ENCODE peak calls at places on chromosomes 1 and 21, in six cellular contexts. One of them, this sample, is unnamed.

GRCh38 chr21:21971384-21971783 is 973.2 kb downstream of the NCAM2 start:
- DNase-seq in H4: peak
- DNase-seq in ureter: no peak
- DNase-seq in RPMI8226: no peak
- DNase-seq in NCI-H1436: no peak
- DNase-seq in thoracic aorta: no peak
- DNase-seq in this sample: no peak

GRCh38 chr1:161816201-161816600 is 50.1 kb downstream of the ATF6 start:
- DNase-seq in H4: peak
- DNase-seq in NCI-H1436: no peak
- DNase-seq in RPMI8226: no peak
- DNase-seq in ureter: no peak
- DNase-seq in thoracic aorta: no peak
- DNase-seq in this sample: no peak

GRCh38 chr1:175376194-175376593 is 183.6 kb upstream of the KIAA0040 start:
- DNase-seq in NCI-H1436: no peak
- DNase-seq in RPMI8226: peak
- DNase-seq in ureter: no peak
- DNase-seq in thoracic aorta: no peak
- DNase-seq in H4: peak
- DNase-seq in this sample: no peak

GRCh38 chr1:33429846-33430750 is 797 bp downstream of the PHC2 start:
- DNase-seq in RPMI8226: peak
- DNase-seq in H4: no peak
- DNase-seq in ureter: no peak
- DNase-seq in NCI-H1436: peak
- DNase-seq in thoracic aorta: no peak
- DNase-seq in this sample: peak

GRCh38 chr1:54716299-54717047 is 812 bp downstream of the TTC4 start:
- DNase-seq in RPMI8226: no peak
- DNase-seq in H4: no peak
- DNase-seq in ureter: no peak
- DNase-seq in thoracic aorta: no peak
- DNase-seq in NCI-H1436: no peak
- DNase-seq in this sample: no peak

GRCh38 chr1:116259665-116260064 is 113.4 kb upstream of the ATP1A1 start:
- DNase-seq in NCI-H1436: no peak
- DNase-seq in RPMI8226: peak
- DNase-seq in ureter: no peak
- DNase-seq in thoracic aorta: no peak
- DNase-seq in H4: no peak
- DNase-seq in this sample: no peak

GRCh38 chr21:32367158-32367557 is 25.7 kb downstream of the URB1 start:
- DNase-seq in ureter: no peak
- DNase-seq in thoracic aorta: no peak
- DNase-seq in RPMI8226: no peak
- DNase-seq in NCI-H1436: no peak
- DNase-seq in H4: no peak
- DNase-seq in this sample: no peak

GRCh38 chr1:183472488-183473285 is at the start of gene SMG7:
- DNase-seq in ureter: peak
- DNase-seq in NCI-H1436: no peak
- DNase-seq in RPMI8226: peak
- DNase-seq in H4: no peak
- DNase-seq in thoracic aorta: peak
- DNase-seq in this sample: no peak

GRCh38 chr1:204971700-204972336 is 71.2 kb upstream of the CNTN2 start:
- DNase-seq in RPMI8226: no peak
- DNase-seq in thoracic aorta: no peak
- DNase-seq in NCI-H1436: no peak
- DNase-seq in H4: peak
- DNase-seq in ureter: no peak
- DNase-seq in this sample: no peak

GRCh38 chr1:63787875-63788274 is 14.1 kb downstream of the ROR1 start:
- DNase-seq in H4: no peak
- DNase-seq in ureter: no peak
- DNase-seq in thoracic aorta: no peak
- DNase-seq in RPMI8226: no peak
- DNase-seq in NCI-H1436: peak
- DNase-seq in this sample: no peak

GRCh38 chr21:44434936-44435635 is 20.2 kb upstream of the LRRC3 start:
- DNase-seq in thoracic aorta: no peak
- DNase-seq in ureter: peak
- DNase-seq in NCI-H1436: no peak
- DNase-seq in RPMI8226: no peak
- DNase-seq in H4: no peak
- DNase-seq in this sample: no peak

GRCh38 chr1:184932319-184932718 is 42.0 kb downstream of the NIBAN1 start:
- DNase-seq in H4: no peak
- DNase-seq in NCI-H1436: no peak
- DNase-seq in thoracic aorta: no peak
- DNase-seq in RPMI8226: no peak
- DNase-seq in ureter: no peak
- DNase-seq in this sample: no peak

GRCh38 chr1:2108213-2108876 is 58.1 kb downstream of the PRKCZ start:
- DNase-seq in H4: no peak
- DNase-seq in NCI-H1436: no peak
- DNase-seq in thoracic aorta: no peak
- DNase-seq in ureter: no peak
- DNase-seq in RPMI8226: peak
- DNase-seq in this sample: no peak

GRCh38 chr1:61056674-61057439 is 25.5 kb upstream of the NFIA start:
- DNase-seq in NCI-H1436: peak
- DNase-seq in H4: no peak
- DNase-seq in ureter: peak
- DNase-seq in thoracic aorta: no peak
- DNase-seq in RPMI8226: peak
- DNase-seq in this sample: peak

GRCh38 chr21:15682182-15682895 is 47.4 kb upstream of the USP25 start:
- DNase-seq in ureter: no peak
- DNase-seq in NCI-H1436: no peak
- DNase-seq in H4: peak
- DNase-seq in thoracic aorta: no peak
- DNase-seq in RPMI8226: no peak
- DNase-seq in this sample: no peak

GRCh38 chr1:76826072-76826827 is 41.0 kb upstream of the ST6GALNAC5 start:
- DNase-seq in H4: peak
- DNase-seq in thoracic aorta: no peak
- DNase-seq in RPMI8226: no peak
- DNase-seq in NCI-H1436: no peak
- DNase-seq in ureter: no peak
- DNase-seq in this sample: no peak

GRCh38 chr1:221150996-221151395 is 271.8 kb downstream of the HLX start:
- DNase-seq in RPMI8226: no peak
- DNase-seq in H4: no peak
- DNase-seq in ureter: no peak
- DNase-seq in thoracic aorta: no peak
- DNase-seq in NCI-H1436: no peak
- DNase-seq in this sample: no peak

GRCh38 chr1:54337928-54338327 is 68.3 kb downstream of the SSBP3 start:
- DNase-seq in thoracic aorta: no peak
- DNase-seq in NCI-H1436: no peak
- DNase-seq in RPMI8226: no peak
- DNase-seq in ureter: no peak
- DNase-seq in H4: peak
- DNase-seq in this sample: peak

GRCh38 chr1:72431810-72432209 is 149.5 kb upstream of the NEGR1 start:
- DNase-seq in ureter: no peak
- DNase-seq in H4: no peak
- DNase-seq in thoracic aorta: no peak
- DNase-seq in RPMI8226: no peak
- DNase-seq in NCI-H1436: no peak
- DNase-seq in this sample: no peak

GRCh38 chr21:40445349-40445921 is 401.5 kb downstream of the DSCAM start:
- DNase-seq in H4: no peak
- DNase-seq in thoracic aorta: no peak
- DNase-seq in NCI-H1436: no peak
- DNase-seq in RPMI8226: no peak
- DNase-seq in ureter: no peak
- DNase-seq in this sample: no peak

GRCh38 chr1:26290416-26291261 is 10.8 kb downstream of the SH3BGRL3 start:
- DNase-seq in thoracic aorta: no peak
- DNase-seq in H4: no peak
- DNase-seq in ureter: no peak
- DNase-seq in RPMI8226: no peak
- DNase-seq in NCI-H1436: no peak
- DNase-seq in this sample: no peak

GRCh38 chr21:15127437-15127836 is 62.6 kb upstream of the NRIP1 start:
- DNase-seq in thoracic aorta: no peak
- DNase-seq in ureter: no peak
- DNase-seq in NCI-H1436: no peak
- DNase-seq in H4: no peak
- DNase-seq in RPMI8226: no peak
- DNase-seq in this sample: no peak

This sample was measured in NCI-H774.